ENCODE peak calls at places on chromosome 10, in six cellular contexts. One of them, this sample, is unnamed.

GRCh38 chr10:103578782-103579382 is 85.4 kb downstream of the NEURL1 start:
- DNase-seq in tibial nerve: no peak
- DNase-seq in mucosa of descending colon: peak; percentile 78
- DNase-seq in HCT116: no peak
- DNase-seq in suprapubic skin: no peak
- DNase-seq in brain microvascular endothelial cell: no peak
- DNase-seq in this sample: no peak

GRCh38 chr10:543862-544822 is 145.3 kb downstream of the DIP2C start:
- DNase-seq in tibial nerve: no peak
- DNase-seq in mucosa of descending colon: no peak
- DNase-seq in HCT116: no peak
- DNase-seq in suprapubic skin: no peak
- DNase-seq in brain microvascular endothelial cell: no peak
- DNase-seq in this sample: no peak

GRCh38 chr10:4372601-4373000 is 453.4 kb upstream of the AKR1E2 start:
- DNase-seq in tibial nerve: no peak
- DNase-seq in mucosa of descending colon: no peak
- DNase-seq in HCT116: no peak
- DNase-seq in suprapubic skin: no peak
- DNase-seq in brain microvascular endothelial cell: peak; percentile 95
- DNase-seq in this sample: no peak

GRCh38 chr10:103715430-103715829 is 139.9 kb downstream of the SH3PXD2A start:
- DNase-seq in tibial nerve: no peak
- DNase-seq in mucosa of descending colon: no peak
- DNase-seq in HCT116: peak; percentile 32
- DNase-seq in suprapubic skin: no peak
- DNase-seq in brain microvascular endothelial cell: peak; percentile 66
- DNase-seq in this sample: no peak

GRCh38 chr10:77592946-77593636 is 44.5 kb downstream of the KCNMA1 start:
- DNase-seq in tibial nerve: no peak
- DNase-seq in mucosa of descending colon: no peak
- DNase-seq in HCT116: peak; percentile 63
- DNase-seq in suprapubic skin: no peak
- DNase-seq in brain microvascular endothelial cell: peak; percentile 94
- DNase-seq in this sample: peak; percentile 54

GRCh38 chr10:104327745-104328635 is 10.3 kb downstream of the ITPRIP start:
- DNase-seq in tibial nerve: peak; percentile 16
- DNase-seq in mucosa of descending colon: no peak
- DNase-seq in HCT116: no peak
- DNase-seq in suprapubic skin: peak; percentile 80
- DNase-seq in brain microvascular endothelial cell: peak; percentile 85
- DNase-seq in this sample: peak; percentile 62

GRCh38 chr10:21272585-21273399 is 252.7 kb downstream of the SKIDA1 start:
- DNase-seq in tibial nerve: no peak
- DNase-seq in mucosa of descending colon: no peak
- DNase-seq in HCT116: no peak
- DNase-seq in suprapubic skin: no peak
- DNase-seq in brain microvascular endothelial cell: no peak
- DNase-seq in this sample: no peak

GRCh38 chr10:44334621-44335184 is 50.2 kb downstream of the CXCL12 start:
- DNase-seq in tibial nerve: no peak
- DNase-seq in mucosa of descending colon: no peak
- DNase-seq in HCT116: no peak
- DNase-seq in suprapubic skin: peak; percentile 32
- DNase-seq in brain microvascular endothelial cell: peak; percentile 67
- DNase-seq in this sample: no peak

GRCh38 chr10:11087372-11087771 is 69.7 kb downstream of the CELF2 start:
- DNase-seq in tibial nerve: no peak
- DNase-seq in mucosa of descending colon: no peak
- DNase-seq in HCT116: no peak
- DNase-seq in suprapubic skin: no peak
- DNase-seq in brain microvascular endothelial cell: no peak
- DNase-seq in this sample: no peak

GRCh38 chr10:13347235-13348156 is 597 bp downstream of the SEPHS1 start:
- DNase-seq in tibial nerve: peak; percentile 65
- DNase-seq in mucosa of descending colon: peak; percentile 89
- DNase-seq in HCT116: peak; percentile 41
- DNase-seq in suprapubic skin: peak; percentile 88
- DNase-seq in brain microvascular endothelial cell: peak; percentile 24
- DNase-seq in this sample: peak; percentile 83

GRCh38 chr10:86451604-86451960 is 70.0 kb downstream of the WAPL start:
- DNase-seq in tibial nerve: no peak
- DNase-seq in mucosa of descending colon: no peak
- DNase-seq in HCT116: no peak
- DNase-seq in suprapubic skin: no peak
- DNase-seq in brain microvascular endothelial cell: no peak
- DNase-seq in this sample: no peak

GRCh38 chr10:90398551-90398950 is 459.3 kb downstream of the HTR7 start:
- DNase-seq in tibial nerve: no peak
- DNase-seq in mucosa of descending colon: no peak
- DNase-seq in HCT116: no peak
- DNase-seq in suprapubic skin: no peak
- DNase-seq in brain microvascular endothelial cell: no peak
- DNase-seq in this sample: no peak

GRCh38 chr10:132518572-132519381 is 18.8 kb upstream of the INPP5A start:
- DNase-seq in tibial nerve: peak; percentile 43
- DNase-seq in mucosa of descending colon: peak; percentile 92
- DNase-seq in HCT116: peak; percentile 51
- DNase-seq in suprapubic skin: no peak
- DNase-seq in brain microvascular endothelial cell: no peak
- DNase-seq in this sample: peak; percentile 87

GRCh38 chr10:122875843-122876492 is 3.4 kb downstream of the FAM24B start:
- DNase-seq in tibial nerve: no peak
- DNase-seq in mucosa of descending colon: no peak
- DNase-seq in HCT116: no peak
- DNase-seq in suprapubic skin: no peak
- DNase-seq in brain microvascular endothelial cell: no peak
- DNase-seq in this sample: no peak

GRCh38 chr10:596725-597345 is 92.6 kb downstream of the DIP2C start:
- DNase-seq in tibial nerve: no peak
- DNase-seq in mucosa of descending colon: no peak
- DNase-seq in HCT116: no peak
- DNase-seq in suprapubic skin: no peak
- DNase-seq in brain microvascular endothelial cell: no peak
- DNase-seq in this sample: no peak

GRCh38 chr10:119377905-119378736 is 164.4 kb downstream of the RGS10 start:
- DNase-seq in tibial nerve: no peak
- DNase-seq in mucosa of descending colon: peak; percentile 20
- DNase-seq in HCT116: no peak
- DNase-seq in suprapubic skin: no peak
- DNase-seq in brain microvascular endothelial cell: no peak
- DNase-seq in this sample: no peak

GRCh38 chr10:67612577-67613537 is 83.1 kb downstream of the CTNNA3 start:
- DNase-seq in tibial nerve: no peak
- DNase-seq in mucosa of descending colon: no peak
- DNase-seq in HCT116: no peak
- DNase-seq in suprapubic skin: no peak
- DNase-seq in brain microvascular endothelial cell: peak; percentile 72
- DNase-seq in this sample: no peak

GRCh38 chr10:58291538-58292174 is 22.7 kb downstream of the CISD1 start:
- DNase-seq in tibial nerve: no peak
- DNase-seq in mucosa of descending colon: no peak
- DNase-seq in HCT116: peak; percentile 24
- DNase-seq in suprapubic skin: no peak
- DNase-seq in brain microvascular endothelial cell: peak; percentile 65
- DNase-seq in this sample: no peak

GRCh38 chr10:100743626-100744135 is 1.7 kb upstream of the PAX2 start:
- DNase-seq in tibial nerve: no peak
- DNase-seq in mucosa of descending colon: no peak
- DNase-seq in HCT116: peak; percentile 80
- DNase-seq in suprapubic skin: no peak
- DNase-seq in brain microvascular endothelial cell: no peak
- DNase-seq in this sample: no peak

GRCh38 chr10:89440262-89440661 is 25.9 kb downstream of the IFIT5 start:
- DNase-seq in tibial nerve: no peak
- DNase-seq in mucosa of descending colon: peak; percentile 76
- DNase-seq in HCT116: no peak
- DNase-seq in suprapubic skin: no peak
- DNase-seq in brain microvascular endothelial cell: no peak
- DNase-seq in this sample: peak; percentile 21

GRCh38 chr10:101843032-101843991 is at the start of gene KCNIP2:
- DNase-seq in tibial nerve: no peak
- DNase-seq in mucosa of descending colon: no peak
- DNase-seq in HCT116: no peak
- DNase-seq in suprapubic skin: no peak
- DNase-seq in brain microvascular endothelial cell: no peak
- DNase-seq in this sample: no peak

GRCh38 chr10:82020999-82021398 is 146.0 kb downstream of the NRG3 start:
- DNase-seq in tibial nerve: no peak
- DNase-seq in mucosa of descending colon: no peak
- DNase-seq in HCT116: no peak
- DNase-seq in suprapubic skin: no peak
- DNase-seq in brain microvascular endothelial cell: no peak
- DNase-seq in this sample: no peak

GRCh38 chr10:95840121-95840520 is 67.7 kb upstream of the CC2D2B start:
- DNase-seq in tibial nerve: no peak
- DNase-seq in mucosa of descending colon: no peak
- DNase-seq in HCT116: no peak
- DNase-seq in suprapubic skin: no peak
- DNase-seq in brain microvascular endothelial cell: no peak
- DNase-seq in this sample: no peak

GRCh38 chr10:78276139-78276538 is 242.5 kb downstream of the RPS24 start:
- DNase-seq in tibial nerve: no peak
- DNase-seq in mucosa of descending colon: no peak
- DNase-seq in HCT116: no peak
- DNase-seq in suprapubic skin: no peak
- DNase-seq in brain microvascular endothelial cell: no peak
- DNase-seq in this sample: no peak

GRCh38 chr10:71429304-71429703 is 32.6 kb downstream of the CDH23 start:
- DNase-seq in tibial nerve: no peak
- DNase-seq in mucosa of descending colon: no peak
- DNase-seq in HCT116: no peak
- DNase-seq in suprapubic skin: peak; percentile 40
- DNase-seq in brain microvascular endothelial cell: no peak
- DNase-seq in this sample: no peak

GRCh38 chr10:137031-137430 is 1.8 kb downstream of the ZMYND11 start:
- DNase-seq in tibial nerve: no peak
- DNase-seq in mucosa of descending colon: no peak
- DNase-seq in HCT116: peak; percentile 35
- DNase-seq in suprapubic skin: no peak
- DNase-seq in brain microvascular endothelial cell: peak; percentile 7
- DNase-seq in this sample: no peak

GRCh38 chr10:84543077-84543476 is 214.7 kb downstream of the CCSER2 start:
- DNase-seq in tibial nerve: no peak
- DNase-seq in mucosa of descending colon: no peak
- DNase-seq in HCT116: no peak
- DNase-seq in suprapubic skin: no peak
- DNase-seq in brain microvascular endothelial cell: no peak
- DNase-seq in this sample: no peak

GRCh38 chr10:30751678-30752331 is 122.3 kb upstream of the LYZL2 start:
- DNase-seq in tibial nerve: peak; percentile 74
- DNase-seq in mucosa of descending colon: no peak
- DNase-seq in HCT116: peak; percentile 10
- DNase-seq in suprapubic skin: peak; percentile 91
- DNase-seq in brain microvascular endothelial cell: peak; percentile 53
- DNase-seq in this sample: no peak
- TF ChIP-seq CTCF in tibial nerve: peak; percentile 24
- TF ChIP-seq CTCF in mucosa of descending colon: no peak
- TF ChIP-seq CTCF in HCT116: peak; percentile 63
- TF ChIP-seq CTCF in suprapubic skin: peak; percentile 33
- TF ChIP-seq CTCF in brain microvascular endothelial cell: peak; percentile 96
- TF ChIP-seq CTCF in this sample: peak; percentile 48

GRCh38 chr10:75058142-75058541 is 53.3 kb upstream of the SAMD8 start:
- DNase-seq in tibial nerve: no peak
- DNase-seq in mucosa of descending colon: no peak
- DNase-seq in HCT116: no peak
- DNase-seq in suprapubic skin: no peak
- DNase-seq in brain microvascular endothelial cell: no peak
- DNase-seq in this sample: no peak

GRCh38 chr10:75061709-75062108 is 49.7 kb upstream of the SAMD8 start:
- DNase-seq in tibial nerve: no peak
- DNase-seq in mucosa of descending colon: no peak
- DNase-seq in HCT116: no peak
- DNase-seq in suprapubic skin: no peak
- DNase-seq in brain microvascular endothelial cell: no peak
- DNase-seq in this sample: no peak

GRCh38 chr10:75062191-75062849 is 49.1 kb upstream of the SAMD8 start:
- DNase-seq in tibial nerve: no peak
- DNase-seq in mucosa of descending colon: no peak
- DNase-seq in HCT116: no peak
- DNase-seq in suprapubic skin: no peak
- DNase-seq in brain microvascular endothelial cell: no peak
- DNase-seq in this sample: no peak

GRCh38 chr10:75062900-75063299 is 48.6 kb upstream of the SAMD8 start:
- DNase-seq in tibial nerve: no peak
- DNase-seq in mucosa of descending colon: no peak
- DNase-seq in HCT116: no peak
- DNase-seq in suprapubic skin: no peak
- DNase-seq in brain microvascular endothelial cell: no peak
- DNase-seq in this sample: no peak

GRCh38 chr10:75057680-75058079 is 53.8 kb upstream of the SAMD8 start:
- DNase-seq in tibial nerve: no peak
- DNase-seq in mucosa of descending colon: no peak
- DNase-seq in HCT116: no peak
- DNase-seq in suprapubic skin: no peak
- DNase-seq in brain microvascular endothelial cell: no peak
- DNase-seq in this sample: no peak
- H3K4me3 ChIP-seq in tibial nerve: no peak overlapping the region
- H3K4me3 ChIP-seq in mucosa of descending colon: no peak overlapping the region
- H3K4me3 ChIP-seq in HCT116: no peak overlapping the region
- H3K4me3 ChIP-seq in suprapubic skin: no peak overlapping the region
- H3K4me3 ChIP-seq in brain microvascular endothelial cell: no peak overlapping the region
- H3K4me3 ChIP-seq in this sample: no peak overlapping the region

DNA sequence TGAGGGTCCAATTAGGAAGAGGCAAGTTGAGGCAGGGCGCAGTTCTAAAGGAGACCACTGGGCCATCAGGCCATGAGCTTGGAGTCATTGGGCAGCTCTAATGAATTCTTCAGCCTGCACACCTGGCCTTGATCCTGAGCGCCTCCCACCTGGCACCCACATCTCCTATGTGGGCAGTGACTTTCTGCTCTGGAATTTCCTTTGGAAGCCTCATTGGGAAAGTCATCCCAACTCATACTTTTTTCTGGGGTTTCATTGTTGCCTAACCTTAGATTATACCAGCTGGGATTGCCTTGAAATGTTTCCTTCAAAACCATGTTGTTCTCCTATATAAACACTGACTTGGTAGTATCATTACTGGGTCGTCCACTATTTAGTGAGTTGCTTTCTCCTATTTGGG is 54.1 kb downstream of the PLPP4 start:
- DNase-seq in tibial nerve: no peak
- DNase-seq in mucosa of descending colon: no peak
- DNase-seq in HCT116: no peak
- DNase-seq in suprapubic skin: no peak
- DNase-seq in brain microvascular endothelial cell: no peak
- DNase-seq in this sample: no peak
- TF ChIP-seq CTCF in tibial nerve: no peak
- TF ChIP-seq CTCF in mucosa of descending colon: no peak
- TF ChIP-seq CTCF in HCT116: no peak
- TF ChIP-seq CTCF in suprapubic skin: no peak
- TF ChIP-seq CTCF in brain microvascular endothelial cell: peak; percentile 14
- TF ChIP-seq CTCF in this sample: no peak

DNA sequence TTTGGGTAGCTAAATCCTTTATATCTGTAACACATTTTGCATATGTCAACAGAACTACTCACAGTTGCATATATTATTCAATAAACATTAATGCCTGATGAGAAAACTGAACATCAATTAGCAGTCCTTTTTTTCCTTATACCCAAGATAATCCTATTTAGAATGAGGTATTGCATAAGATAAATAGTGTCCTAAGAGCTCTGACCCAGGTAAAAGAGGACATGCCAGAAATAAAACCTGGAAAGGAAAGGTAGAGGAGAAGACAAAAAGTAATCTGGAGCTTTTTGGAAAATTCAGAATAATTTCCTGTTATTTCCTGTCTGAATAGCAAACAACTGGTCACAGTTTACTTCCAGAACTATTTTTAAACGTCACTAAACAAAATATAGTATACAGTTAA is 204.4 kb downstream of the PLXDC2 start:
- DNase-seq in tibial nerve: no peak
- DNase-seq in mucosa of descending colon: no peak
- DNase-seq in HCT116: no peak
- DNase-seq in suprapubic skin: no peak
- DNase-seq in brain microvascular endothelial cell: no peak
- DNase-seq in this sample: no peak
- H3K4me3 ChIP-seq in tibial nerve: no peak overlapping the region
- H3K4me3 ChIP-seq in mucosa of descending colon: no peak overlapping the region
- H3K4me3 ChIP-seq in HCT116: no peak overlapping the region
- H3K4me3 ChIP-seq in suprapubic skin: no peak overlapping the region
- H3K4me3 ChIP-seq in brain microvascular endothelial cell: no peak overlapping the region
- H3K4me3 ChIP-seq in this sample: no peak overlapping the region